ENCODE peak calls at places on chromosomes 12 and 14, in nine cellular contexts. Z is Kasumi-1; C is activated T-cell treated with anti-CD3 and anti-CD28 coated beads for 24 hours; R is adrenal gland; W is activated CD8-positive, alpha-beta memory T cell treated with anti-CD3 and anti-CD28 coated beads for 24 hours; K is GF-D8; U is activated CD4-positive, CD25-positive, alpha-beta regulatory T cell; F is NCI-H1092 treated with DMSO at 0.1 percent for 48 hours; I is Calu3. V is an unnamed sample.

GRCh38 chr12:106249411-106250135 is 1.8 kb upstream of the CKAP4 start:
- DNase-seq in U (no peak), R (no peak), Z (no peak), W (no peak), I (no peak), F (no peak), C (no peak), K (no peak), V (no peak)

GRCh38 chr12:2355604-2356003 is 302.8 kb downstream of the CACNA1C start:
- DNase-seq in F (no peak), W (no peak), R (no peak), Z (no peak), C (no peak), I (no peak), U (no peak), K (no peak), V (no peak)

GRCh38 chr12:80045594-80045993 is 53.7 kb upstream of the OTOGL start:
- DNase-seq in R (no peak), W (no peak), F (no peak), I (no peak), Z (no peak), C (no peak), U (no peak), K (no peak), V (no peak)

GRCh38 chr14:74563233-74563585 is 48.8 kb downstream of the LTBP2 start:
- DNase-seq in K (no peak), U (no peak), R (no peak), W (no peak), F (no peak), C (no peak), Z (no peak), I (no peak), V (no peak)

GRCh38 chr12:6361834-6362233 is 13.5 kb downstream of the SCNN1A start:
- DNase-seq in F (no peak), K (no peak), W (no peak), R (peak; percentile 62), Z (no peak), C (no peak), U (no peak), I (peak; percentile 79), V (peak; percentile 79)

GRCh38 chr12:56150563-56150962 is 1.8 kb upstream of the MYL6B start:
- DNase-seq in C (no peak), R (no peak), W (no peak), Z (no peak), F (no peak), K (no peak), I (no peak), U (no peak), V (no peak)

GRCh38 chr12:124713041-124713435 is 145.6 kb upstream of the NCOR2 start:
- DNase-seq in W (no peak), F (no peak), R (peak; percentile 84), K (no peak), U (no peak), Z (no peak), C (no peak), I (peak; percentile 62), V (peak; percentile 48)

GRCh38 chr14:28303248-28303647 is 463.3 kb upstream of the FOXG1 start:
- DNase-seq in F (no peak), I (no peak), R (no peak), C (no peak), U (no peak), W (no peak), K (no peak), Z (no peak), V (no peak)

GRCh38 chr14:90483551-90483950 is 86.7 kb downstream of the CALM1 start:
- DNase-seq in R (no peak), I (peak; percentile 69), K (peak; percentile 54), U (no peak), W (peak; percentile 63), Z (peak; percentile 90), F (peak; percentile 71), C (no peak), V (peak; percentile 75)

GRCh38 chr12:47742253-47742825 is 16.3 kb downstream of the RAPGEF3 start:
- DNase-seq in W (peak; percentile 92), R (peak; percentile 78), K (no peak), I (peak; percentile 78), C (peak; percentile 66), F (peak; percentile 60), U (peak; percentile 83), Z (peak; percentile 6), V (no peak)

GRCh38 chr14:101761881-101762529 is 496 bp downstream of the PPP2R5C start:
- DNase-seq in W (peak; percentile 79), C (peak; percentile 32), R (peak; percentile 63), F (no peak), I (peak; percentile 51), K (no peak), U (no peak), Z (no peak), V (peak; percentile 27)

GRCh38 chr12:125185740-125186470 is 120.7 kb downstream of the AACS start:
- DNase-seq in W (peak; percentile 64), R (peak; percentile 68), U (no peak), C (peak; percentile 25), F (peak; percentile 28), K (no peak), Z (peak; percentile 72), I (peak; percentile 89), V (peak; percentile 78)

GRCh38 chr12:50979369-50980052 is 27.2 kb downstream of the HIGD1C start:
- DNase-seq in C (peak; percentile 32), W (no peak), K (no peak), U (no peak), Z (no peak), R (no peak), F (no peak), I (no peak), V (no peak)

GRCh38 chr14:68941820-68942219 is 37.3 kb downstream of the ACTN1 start:
- DNase-seq in Z (peak; percentile 70), K (peak; percentile 49), F (no peak), U (no peak), C (no peak), W (no peak), R (peak; percentile 75), I (peak; percentile 84), V (peak; percentile 76)

GRCh38 chr12:91327889-91328288 is 145.3 kb upstream of the DCN start:
- DNase-seq in K (no peak), C (no peak), R (no peak), I (no peak), U (no peak), Z (no peak), W (no peak), F (no peak), V (no peak)

GRCh38 chr12:33721561-33721960 is 281.9 kb upstream of the SYT10 start:
- DNase-seq in Z (no peak), F (no peak), W (no peak), I (no peak), K (no peak), R (no peak), C (no peak), U (no peak), V (no peak)

GRCh38 chr14:75399819-75400678 is 27.8 kb upstream of the JDP2 start:
- DNase-seq in C (no peak), W (no peak), I (peak; percentile 88), F (peak; percentile 98), K (no peak), U (no peak), R (peak; percentile 99), Z (peak; percentile 51), V (peak; percentile 94)

GRCh38 chr12:108312885-108313203 is 26.3 kb downstream of the CMKLR1 start:
- DNase-seq in I (peak; percentile 16), C (no peak), R (peak; percentile 80), W (no peak), K (no peak), F (no peak), U (no peak), Z (no peak), V (peak; percentile 72)

GRCh38 chr12:115132906-115133305 is 448.9 kb upstream of the TBX3 start:
- DNase-seq in Z (no peak), U (no peak), F (no peak), R (no peak), W (no peak), C (no peak), K (no peak), I (no peak), V (no peak)

GRCh38 chr14:103745424-103745823 is 29.8 kb downstream of the ZFYVE21 start:
- DNase-seq in W (no peak), Z (no peak), C (no peak), I (no peak), F (no peak), K (no peak), U (no peak), R (peak; percentile 27), V (no peak)

GRCh38 chr12:14768823-14769405 is 34.4 kb downstream of the WBP11 start:
- DNase-seq in W (peak; percentile 69), I (no peak), Z (no peak), C (peak; percentile 15), U (peak; percentile 37), F (no peak), K (no peak), R (peak; percentile 65), V (no peak)